ENCODE peak calls at places on chromosome 22, in nine cellular contexts. E, R, Q, T, H, S, W, O and K are unnamed samples.

GRCh38 chr22:36244522-36245391 is 5.4 kb upstream of the APOL2 start:
- DNase-seq in O (no peak), T (no peak), W (peak), R (no peak), H (peak), Q (no peak), S (peak), E (peak), K (no peak)

GRCh38 chr22:41915035-41915782 is at the start of gene SHISA8:
- DNase-seq in O (peak), E (peak), T (no peak), W (no peak), R (peak), S (peak), H (peak), Q (peak), K (peak)

GRCh38 chr22:42313204-42313603 is 42.8 kb upstream of the TCF20 start:
- DNase-seq in T (no peak), E (no peak), Q (no peak), O (no peak), H (no peak), W (no peak), S (no peak), R (no peak), K (no peak)

GRCh38 chr22:41555325-41555724 is 5.5 kb upstream of the CSDC2 start:
- DNase-seq in T (no peak), E (no peak), R (no peak), W (no peak), Q (peak), H (peak), O (no peak), S (no peak), K (no peak)

GRCh38 chr22:45308624-45309421 is 911 bp upstream of the FAM118A start:
- DNase-seq in R (no peak), E (no peak), W (no peak), Q (no peak), T (no peak), O (no peak), S (no peak), H (no peak), K (peak)

GRCh38 chr22:46062232-46062615 is 85.3 kb upstream of the WNT7B start:
- DNase-seq in T (no peak), O (no peak), Q (no peak), E (no peak), W (no peak), H (no peak), R (no peak), S (peak), K (no peak)

GRCh38 chr22:47071078-47071811 is 308.8 kb downstream of the TBC1D22A start:
- DNase-seq in H (no peak), R (no peak), W (peak), S (peak), E (no peak), O (no peak), Q (no peak), T (no peak), K (no peak)

GRCh38 chr22:49792107-49792506 is 35.6 kb downstream of the BRD1 start:
- DNase-seq in T (no peak), E (no peak), R (no peak), H (no peak), Q (no peak), S (no peak), O (no peak), W (no peak), K (no peak)

GRCh38 chr22:36136475-36136874 is 24.1 kb downstream of the APOL3 start:
- DNase-seq in W (no peak), H (peak), Q (no peak), T (no peak), S (peak), E (peak), R (no peak), O (no peak), K (no peak)

GRCh38 chr22:39234867-39235687 is 9.7 kb downstream of the PDGFB start:
- DNase-seq in O (no peak), T (no peak), R (no peak), W (no peak), S (no peak), E (no peak), H (no peak), Q (no peak), K (no peak)

GRCh38 chr22:46754110-46754799 is 8.2 kb upstream of the TBC1D22A start:
- DNase-seq in S (peak), Q (peak), W (no peak), R (no peak), T (no peak), E (peak), O (no peak), H (peak), K (peak)

GRCh38 chr22:45844949-45845613 is 131.9 kb downstream of the WNT7B start:
- DNase-seq in Q (no peak), H (no peak), T (no peak), E (no peak), R (no peak), W (no peak), O (no peak), S (peak), K (no peak)

GRCh38 chr22:22820626-22821025 is 67.0 kb upstream of the IGLL5 start:
- DNase-seq in R (no peak), O (no peak), E (no peak), T (no peak), S (no peak), W (no peak), Q (no peak), H (no peak), K (peak)

GRCh38 chr22:42397332-42398246 is 34.6 kb downstream of the NFAM1 start:
- DNase-seq in O (no peak), E (no peak), W (no peak), S (no peak), Q (no peak), H (no peak), R (no peak), T (no peak), K (peak)

GRCh38 chr22:35418088-35418487 is 18.1 kb downstream of the MCM5 start:
- DNase-seq in W (no peak), R (no peak), E (peak), O (no peak), S (no peak), Q (no peak), T (no peak), H (peak), K (no peak)

GRCh38 chr22:36027960-36028645 is 521 bp downstream of the RBFOX2 start:
- DNase-seq in T (no peak), O (peak), W (no peak), R (peak), S (no peak), Q (no peak), H (no peak), E (no peak), K (no peak)

GRCh38 chr22:21866821-21867527 is 471 bp downstream of the MAPK1 start:
- DNase-seq in S (no peak), T (no peak), Q (peak), E (no peak), O (no peak), R (peak), H (no peak), W (no peak), K (peak)

GRCh38 chr22:45887202-45888131 is 89.5 kb downstream of the WNT7B start:
- DNase-seq in R (no peak), O (peak), W (peak), Q (peak), H (no peak), S (no peak), T (no peak), E (no peak), K (no peak)

GRCh38 chr22:45302047-45302446 is 7.7 kb upstream of the FAM118A start:
- DNase-seq in R (no peak), Q (no peak), T (no peak), H (peak), W (no peak), O (no peak), S (peak), E (peak), K (no peak)

GRCh38 chr22:22201185-22201924 is 43.2 kb upstream of the VPREB1 start:
- DNase-seq in H (peak), E (peak), Q (peak), S (no peak), W (peak), R (no peak), T (no peak), O (peak), K (no peak)

GRCh38 chr22:24950272-24950902 is 2.1 kb upstream of the KIAA1671 start:
- DNase-seq in Q (no peak), H (peak), T (no peak), E (peak), O (peak), W (peak), R (no peak), S (peak), K (no peak)

GRCh38 chr22:46365166-46365624 is 29.7 kb downstream of the TRMU start:
- DNase-seq in Q (no peak), R (no peak), W (no peak), H (no peak), T (no peak), E (no peak), O (no peak), S (no peak), K (no peak)

GRCh38 chr22:44311855-44312170 is 938 bp downstream of the SHISAL1 start:
- DNase-seq in H (peak), T (no peak), S (peak), Q (no peak), W (no peak), E (peak), R (no peak), O (no peak), K (no peak)

GRCh38 chr22:48743601-48744282 is 1083.9 kb downstream of the BRD1 start:
- DNase-seq in T (no peak), S (no peak), H (no peak), O (no peak), R (no peak), E (no peak), Q (no peak), W (no peak), K (no peak)

GRCh38 chr22:49925525-49926128 is 7.2 kb downstream of the CRELD2 start:
- DNase-seq in R (no peak), E (no peak), S (no peak), O (no peak), H (no peak), Q (no peak), T (no peak), W (no peak), K (peak)

GRCh38 chr22:43308451-43309235 is 34.5 kb downstream of the SCUBE1 start:
- DNase-seq in R (no peak), W (no peak), H (no peak), E (peak), O (no peak), S (no peak), T (no peak), Q (peak), K (no peak)

GRCh38 chr22:35882226-35883027 is 146.2 kb downstream of the RBFOX2 start:
- DNase-seq in H (peak), W (no peak), E (peak), O (no peak), Q (peak), S (peak), R (no peak), T (no peak), K (no peak)

GRCh38 chr22:42160830-42161696 is 30.5 kb upstream of the CYP2D6 start:
- DNase-seq in E (no peak), H (no peak), S (no peak), O (no peak), W (no peak), Q (no peak), R (no peak), T (no peak), K (no peak)

GRCh38 chr22:26952004-26952403 is 294.6 kb downstream of the MIAT start:
- DNase-seq in H (no peak), Q (no peak), O (no peak), S (no peak), R (no peak), T (no peak), E (no peak), W (no peak), K (no peak)

GRCh38 chr22:49887074-49887471 is 31.2 kb downstream of the ALG12 start:
- DNase-seq in T (no peak), R (no peak), E (no peak), H (no peak), O (no peak), W (no peak), Q (no peak), S (no peak), K (no peak)

GRCh38 chr22:23232094-23232905 is 52.0 kb downstream of the BCR start:
- DNase-seq in W (no peak), Q (no peak), T (no peak), H (no peak), S (no peak), E (no peak), R (no peak), O (no peak), K (no peak)

GRCh38 chr22:45218974-45219373 is 21.7 kb downstream of the KIAA0930 start:
- DNase-seq in R (no peak), W (no peak), E (peak), H (no peak), S (peak), O (no peak), Q (peak), T (no peak), K (peak)

GRCh38 chr22:32444068-32444467 is 20.2 kb downstream of the BPIFC start:
- DNase-seq in T (no peak), W (peak), H (peak), O (peak), R (no peak), Q (peak), E (no peak), S (no peak), K (peak)
- TF ChIP-seq CTCF in T (peak), W (peak), H (no peak), O (peak), R (no peak), Q (peak), E (no peak), S (no peak), K (peak)

GRCh38 chr22:30968015-30968923 is at the start of gene MORC2:
- DNase-seq in E (peak), T (no peak), S (peak), H (peak), W (peak), R (no peak), O (peak), Q (no peak), K (no peak)

GRCh38 chr22:30970356-30970746 is 1.3 kb downstream of the TUG1 start:
- DNase-seq in S (no peak), E (no peak), Q (no peak), H (no peak), W (no peak), R (no peak), O (no peak), T (no peak), K (no peak)

GRCh38 chr22:30964858-30965257 is 3.7 kb downstream of the MORC2 start:
- DNase-seq in R (no peak), E (no peak), T (no peak), O (no peak), W (no peak), S (no peak), H (no peak), Q (no peak), K (no peak)

GRCh38 chr22:30968924-30969531 is at the start of gene TUG1:
- DNase-seq in R (peak), E (peak), Q (peak), T (peak), W (peak), O (peak), S (peak), H (peak), K (peak)

DNA sequence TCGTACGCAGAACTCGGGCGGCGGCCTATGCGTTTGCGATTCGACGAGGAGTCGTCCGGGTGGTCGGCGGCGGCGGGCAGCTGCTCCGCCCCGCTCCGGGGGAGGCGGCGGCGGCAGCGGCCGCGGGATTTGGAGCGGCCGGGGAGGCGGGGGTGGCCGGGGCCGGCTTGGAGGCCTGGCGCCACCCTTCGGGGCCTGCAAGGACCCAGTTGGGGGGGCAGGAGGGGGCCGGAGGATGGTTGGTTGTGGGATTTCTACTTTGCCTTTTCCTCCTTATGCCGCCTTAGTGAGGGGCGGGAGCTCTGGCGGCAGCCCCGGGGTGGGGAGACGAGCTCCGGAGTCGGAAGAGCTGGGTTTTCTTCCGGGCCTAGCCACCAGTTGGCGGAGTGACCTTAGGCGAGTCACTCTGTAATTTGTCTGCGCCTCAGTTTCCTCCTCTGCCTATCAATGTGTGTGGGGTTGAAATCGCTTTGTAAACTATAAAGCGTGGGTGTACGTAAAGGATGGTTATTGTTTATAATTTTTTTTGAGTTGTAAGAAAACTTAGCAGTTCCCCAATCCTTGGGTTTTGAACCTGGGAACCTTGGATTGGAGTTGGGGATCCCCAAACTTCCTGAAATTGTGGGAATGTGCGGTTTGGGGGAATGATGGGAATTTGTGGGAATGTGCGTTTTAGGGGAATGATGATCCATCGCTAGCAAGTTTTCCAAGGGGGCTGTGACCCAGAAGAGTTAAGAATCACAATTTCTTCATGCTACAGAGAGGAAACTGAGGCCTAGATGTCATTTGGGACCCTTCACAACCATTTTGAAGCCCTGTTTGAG is 679 bp downstream of the TUG1 start:
- DNase-seq in Q (peak), S (peak), H (peak), E (peak), R (no peak), O (peak), T (no peak), W (peak), K (peak)
- TF ChIP-seq CTCF in Q (no peak), S (peak), H (peak), E (peak), R (no peak), O (no peak), T (no peak), W (no peak), K (no peak)

DNA sequence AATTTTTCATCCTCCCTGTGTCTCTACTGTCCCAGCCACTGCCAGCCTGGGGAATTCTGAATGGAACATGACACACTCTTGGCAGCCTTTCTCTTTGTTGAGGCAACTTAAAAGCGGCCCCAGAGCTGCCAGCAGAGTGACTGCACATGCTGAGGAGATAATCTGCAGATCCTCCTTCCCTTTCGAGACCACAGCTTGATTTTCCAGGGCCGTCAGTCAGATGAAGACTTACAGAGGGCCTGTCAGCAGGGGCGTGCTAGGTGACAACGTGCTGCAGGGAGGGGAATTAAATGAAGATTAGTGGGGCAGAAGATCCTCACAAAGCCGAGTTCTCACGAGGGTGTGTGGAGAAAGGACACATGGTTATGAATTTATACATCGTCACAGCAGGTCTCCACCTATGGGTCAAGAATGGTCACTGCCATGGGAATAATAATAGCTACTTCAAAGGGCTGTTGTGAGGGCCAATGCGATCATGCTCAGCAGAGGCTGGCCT is 193.5 kb upstream of the PITPNB start:
- DNase-seq in O (peak), R (peak), T (no peak), S (peak), Q (peak), E (peak), W (peak), H (peak), K (no peak)
- TF ChIP-seq CTCF in O (peak), R (peak), T (peak), S (peak), Q (peak), E (peak), W (peak), H (peak), K (no peak)

GRCh38 chr22:37547249-37547741 is 13.0 kb upstream of the CDC42EP1 start:
- DNase-seq in O (no peak), E (no peak), Q (no peak), S (no peak), H (peak), T (no peak), W (no peak), R (no peak), K (no peak)

GRCh38 chr22:37546436-37547248 is 13.6 kb upstream of the CDC42EP1 start:
- DNase-seq in Q (no peak), S (peak), W (peak), H (peak), O (no peak), E (peak), R (no peak), T (no peak), K (no peak)

GRCh38 chr22:37552560-37553163 is 7.6 kb upstream of the CDC42EP1 start:
- DNase-seq in O (peak), R (no peak), W (peak), H (peak), T (no peak), Q (peak), S (peak), E (peak), K (no peak)

GRCh38 chr22:37551981-37552380 is 8.3 kb upstream of the CDC42EP1 start:
- DNase-seq in E (no peak), H (no peak), T (no peak), W (no peak), R (no peak), S (no peak), Q (no peak), O (no peak), K (no peak)

DNA sequence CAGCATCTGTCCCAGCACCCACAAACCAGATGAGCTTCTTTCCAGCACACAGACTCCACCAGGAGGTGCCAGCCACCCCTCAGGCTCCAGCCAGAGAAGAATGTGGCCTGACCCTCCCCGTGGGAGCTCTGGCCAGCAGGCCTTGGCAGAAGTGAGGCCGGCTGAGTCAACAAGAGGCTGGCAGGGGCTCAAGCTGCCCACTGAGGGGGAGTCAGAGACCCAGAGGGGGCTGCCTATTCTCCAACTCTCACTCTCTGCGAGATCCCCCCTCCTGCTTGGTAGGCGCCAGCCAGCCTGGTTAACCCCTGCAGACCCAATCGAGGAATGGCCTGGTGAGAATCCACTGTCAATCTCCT is 10.6 kb upstream of the CDC42EP1 start:
- DNase-seq in E (peak), S (peak), O (no peak), W (no peak), T (no peak), Q (no peak), H (peak), R (no peak), K (no peak)
- TF ChIP-seq CTCF in E (peak), S (peak), O (no peak), W (peak), T (no peak), Q (no peak), H (peak), R (no peak), K (no peak)

DNA sequence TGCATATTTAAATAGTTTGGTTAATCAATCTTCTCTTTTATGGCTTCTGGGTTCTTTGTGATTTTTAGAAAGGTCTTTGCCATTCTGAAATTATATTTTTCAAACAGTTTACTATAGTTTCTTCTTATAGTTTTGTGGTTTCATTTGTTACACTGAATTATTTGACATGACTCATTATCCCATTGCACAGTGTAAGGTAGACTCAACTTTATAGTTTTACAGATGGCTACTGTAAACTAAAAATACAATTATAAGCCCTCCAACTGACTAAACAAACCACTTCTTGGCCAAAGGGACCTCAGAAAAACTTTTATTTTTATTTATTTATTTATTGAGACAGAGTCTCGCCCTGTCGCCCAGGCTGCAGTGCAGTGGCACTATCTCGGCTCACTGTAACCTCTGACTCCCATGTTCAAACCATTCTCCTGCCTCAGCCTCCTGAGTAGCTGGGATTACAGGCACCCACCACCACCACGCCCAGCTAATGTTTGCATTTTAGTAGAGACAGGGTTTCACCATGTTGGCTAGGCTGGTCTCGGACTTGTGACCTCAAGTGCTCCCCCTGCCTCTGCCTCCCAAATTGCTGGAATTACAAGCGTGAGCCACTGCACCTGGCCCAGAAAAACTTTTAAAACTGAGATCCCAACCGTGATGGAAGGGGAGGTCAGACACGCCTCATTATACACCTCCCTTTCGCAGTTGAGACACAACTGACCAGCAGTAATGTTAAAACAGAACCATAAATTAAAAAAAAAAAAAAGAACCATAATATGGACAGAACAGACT is 14.1 kb upstream of the RAC2 start:
- DNase-seq in O (no peak), R (no peak), W (peak), Q (no peak), T (no peak), E (peak), H (no peak), S (no peak), K (no peak)
- TF ChIP-seq CTCF in O (no peak), R (no peak), W (peak), Q (peak), T (no peak), E (no peak), H (no peak), S (no peak), K (no peak)